ENCODE peak calls at places on chromosome 16, in six cellular contexts. M is non-pigmented ciliary epithelial cell, A is COR-L47, C is NCI-H146, V is WTC11, F is heart right ventricle. L is an unnamed sample.

GRCh38 chr16:30356401-30357084 is 1.4 kb upstream of the CD2BP2 start:
- DNase-seq in M (no peak), A (no peak), C (no peak), V (no peak), F (no peak), L (no peak)

GRCh38 chr16:7512503-7512902 is 179.9 kb downstream of the RBFOX1 start:
- DNase-seq in M (no peak), A (no peak), C (no peak), V (no peak), F (no peak), L (no peak)

GRCh38 chr16:5071681-5072333 is at the start of gene ALG1:
- DNase-seq in M (no peak), A (peak), C (peak), V (peak), F (peak), L (peak)

GRCh38 chr16:46737621-46738214 is 10.4 kb downstream of the MYLK3 start:
- DNase-seq in M (no peak), A (no peak), C (no peak), V (no peak), F (no peak), L (no peak)

GRCh38 chr16:30977502-30977901 is 7.5 kb upstream of the HSD3B7 start:
- DNase-seq in M (no peak), A (no peak), C (no peak), V (peak), F (no peak), L (no peak)

GRCh38 chr16:65725156-65725845 is 603.4 kb upstream of the CDH11 start:
- DNase-seq in M (peak), A (no peak), C (no peak), V (no peak), F (no peak), L (no peak)

GRCh38 chr16:27113341-27113841 is 46.7 kb downstream of the C16orf82 start:
- DNase-seq in M (no peak), A (no peak), C (no peak), V (no peak), F (no peak), L (no peak)

GRCh38 chr16:85057948-85058347 is 30.4 kb downstream of the KIAA0513 start:
- DNase-seq in M (no peak), A (no peak), C (no peak), V (no peak), F (peak), L (no peak)

GRCh38 chr16:50268352-50268751 is 2.0 kb downstream of the ADCY7 start:
- DNase-seq in M (no peak), A (no peak), C (no peak), V (no peak), F (no peak), L (no peak)

GRCh38 chr16:72666267-72666666 is 381.7 kb downstream of the ZFHX3 start:
- DNase-seq in M (no peak), A (no peak), C (no peak), V (no peak), F (no peak), L (no peak)

GRCh38 chr16:67198238-67198734 is 645 bp upstream of the ELMO3 start:
- DNase-seq in M (no peak), A (no peak), C (no peak), V (peak), F (no peak), L (no peak)

GRCh38 chr16:69465083-69465721 is 40.8 kb downstream of the CYB5B start:
- DNase-seq in M (peak), A (no peak), C (no peak), V (no peak), F (no peak), L (no peak)

GRCh38 chr16:74700206-74701040 is at the start of gene MLKL:
- DNase-seq in M (no peak), A (peak), C (peak), V (peak), F (peak), L (peak)

GRCh38 chr16:29694384-29695195 is 15.6 kb downstream of the QPRT start:
- DNase-seq in M (no peak), A (no peak), C (no peak), V (no peak), F (no peak), L (no peak)

GRCh38 chr16:873243-873661 is 72.7 kb upstream of the GNG13 start:
- DNase-seq in M (no peak), A (no peak), C (no peak), V (no peak), F (no peak), L (no peak)

GRCh38 chr16:67666032-67666537 is 465 bp downstream of the ENKD1 start:
- DNase-seq in M (no peak), A (no peak), C (peak), V (peak), F (no peak), L (no peak)